ENCODE peak calls at places on chromosomes 13 and 19, in six cellular contexts. C is left ventricle myocardium inferior; M is fibroblast of lung; I is NT2/D1; Q is lower lobe of right lung; W is stimulated activated naive B cell treated with anti-CD40 and anti-IgM and Interleukin-4, amounts not matched to agents 10 μg/mL and 1 μg/mL and 100 μg/mL, for 72 hours. K is an unnamed sample.

GRCh38 chr13:61339054-61339621 is 76.5 kb downstream of the PCDH20 start:
- DNase-seq in C (no peak), I (no peak), M (no peak), W (no peak), Q (no peak), K (no peak)

GRCh38 chr19:3778899-3779723 is 7.1 kb downstream of the MATK start:
- DNase-seq in M (no peak), I (no peak), Q (no peak), C (no peak), W (no peak), K (no peak)

GRCh38 chr13:108980237-108980636 is 350.8 kb downstream of the MYO16 start:
- DNase-seq in M (peak), C (no peak), I (no peak), Q (no peak), W (no peak), K (no peak)

GRCh38 chr13:75869981-75870380 is 233.9 kb downstream of the LMO7 start:
- DNase-seq in W (no peak), Q (no peak), M (no peak), I (no peak), C (no peak), K (no peak)

GRCh38 chr19:1115646-1116420 is 12.0 kb downstream of the GPX4 start:
- DNase-seq in W (no peak), M (no peak), I (no peak), Q (no peak), C (no peak), K (no peak)

GRCh38 chr19:871446-872265 is 12.2 kb downstream of the CFD start:
- DNase-seq in M (peak), C (no peak), Q (no peak), I (no peak), W (no peak), K (no peak)

GRCh38 chr13:76764429-76764828 is 121.8 kb downstream of the KCTD12 start:
- DNase-seq in Q (peak), I (no peak), W (no peak), C (peak), M (peak), K (no peak)

GRCh38 chr13:49052801-49053200 is 77.1 kb downstream of the FNDC3A start:
- DNase-seq in Q (no peak), C (no peak), M (peak), I (no peak), W (no peak), K (no peak)

GRCh38 chr19:11639245-11639601 is 41.9 kb downstream of the ZNF627 start:
- DNase-seq in C (no peak), Q (no peak), W (no peak), M (no peak), I (no peak), K (no peak)

GRCh38 chr13:33186851-33187250 is 98.7 kb downstream of the STARD13 start:
- DNase-seq in Q (no peak), W (no peak), I (no peak), M (no peak), C (no peak), K (no peak)

GRCh38 chr19:8332976-8333770 is 9.9 kb downstream of the KANK3 start:
- DNase-seq in I (no peak), Q (no peak), C (peak), W (no peak), M (no peak), K (no peak)

GRCh38 chr13:50126378-50127016 is 111.3 kb downstream of the KCNRG start:
- DNase-seq in Q (no peak), M (peak), C (no peak), W (no peak), I (no peak), K (no peak)

GRCh38 chr19:15025237-15025636 is 24.0 kb upstream of the CASP14 start:
- DNase-seq in I (no peak), C (no peak), W (no peak), M (no peak), Q (no peak), K (no peak)

GRCh38 chr13:31172001-31172400 is 10.3 kb upstream of the HSPH1 start:
- DNase-seq in I (no peak), Q (no peak), C (no peak), W (no peak), M (peak), K (no peak)

GRCh38 chr13:51801631-51802099 is 2.3 kb downstream of the DHRS12 start:
- DNase-seq in C (peak), W (no peak), I (peak), M (no peak), Q (peak), K (no peak)

GRCh38 chr13:113951246-113951999 is 22.5 kb downstream of the C13orf46 start:
- DNase-seq in I (peak), C (peak), W (peak), M (peak), Q (peak), K (peak)

GRCh38 chr13:29771247-29771646 is 79.2 kb downstream of the UBL3 start:
- DNase-seq in C (no peak), I (no peak), M (peak), W (no peak), Q (no peak), K (no peak)

GRCh38 chr19:3187662-3188511 is 2.2 kb downstream of the NCLN start:
- DNase-seq in Q (no peak), I (no peak), M (no peak), W (no peak), C (no peak), K (no peak)

GRCh38 chr13:111042661-111043226 is 72.4 kb upstream of the ARHGEF7 start:
- DNase-seq in I (no peak), M (no peak), C (no peak), Q (no peak), W (no peak), K (no peak)

GRCh38 chr19:800360-801029 is 3.2 kb downstream of the PTBP1 start:
- DNase-seq in Q (no peak), M (no peak), C (no peak), I (no peak), W (no peak), K (no peak)

GRCh38 chr19:7494416-7495098 is 5.7 kb upstream of the PEX11G start:
- DNase-seq in C (peak), Q (no peak), W (no peak), I (no peak), M (peak), K (no peak)

GRCh38 chr19:38793186-38793585 is 4.2 kb downstream of the LGALS7B start:
- DNase-seq in Q (no peak), W (no peak), M (peak), C (no peak), I (no peak), K (no peak)

GRCh38 chr13:43905435-43906031 is 25.8 kb downstream of the LACC1 start:
- DNase-seq in I (peak), C (no peak), W (no peak), M (peak), Q (no peak), K (no peak)

GRCh38 chr13:113815151-113816058 is 48.5 kb downstream of the GAS6 start:
- DNase-seq in I (no peak), C (no peak), Q (no peak), M (no peak), W (peak), K (no peak)

GRCh38 chr13:46100191-46100877 is 4.5 kb downstream of the CPB2 start:
- DNase-seq in M (no peak), W (no peak), I (no peak), C (no peak), Q (no peak), K (no peak)

GRCh38 chr13:113765241-113765910 is 6.3 kb downstream of the TMEM255B start:
- DNase-seq in I (no peak), M (no peak), C (no peak), W (no peak), Q (no peak), K (peak)

GRCh38 chr19:46950526-46951235 is 69.0 kb upstream of the NPAS1 start:
- DNase-seq in Q (no peak), I (no peak), C (no peak), M (no peak), W (no peak), K (no peak)

GRCh38 chr19:47589824-47590223 is 16.9 kb upstream of the ZNF541 start:
- DNase-seq in Q (no peak), W (no peak), M (no peak), C (no peak), I (no peak), K (no peak)